ENCODE peak calls at places on chromosomes 16 and 17, in eight cellular contexts. L is GM12864; J is cardiac fibroblast; G is activated CD4-positive, alpha-beta T cell treated with anti-CD3 and anti-CD28 coated beads, Interleukin-2, amount 50 U/mL, for 24 hours; C is tibial nerve; X is endothelial cell; U is skeletal muscle cell; W is A549. F is an unnamed sample.

GRCh38 chr16:31022574-31023251 is 10.6 kb upstream of the STX4 start:
- DNase-seq in L (no peak), J (no peak), G (no peak), C (no peak), X (no peak), U (no peak), W (no peak), F (no peak)

GRCh38 chr16:73082608-73083007 is 34.7 kb upstream of the ZFHX3 start:
- DNase-seq in L (no peak), J (peak), G (no peak), C (no peak), X (no peak), U (peak), W (no peak), F (no peak)

GRCh38 chr16:75919664-75920063 is 193.4 kb upstream of the CPHXL start:
- DNase-seq in L (no peak), J (no peak), G (no peak), C (no peak), X (no peak), U (no peak), W (no peak), F (no peak)

GRCh38 chr17:17025621-17026020 is 16.6 kb upstream of the MPRIP start:
- DNase-seq in L (no peak), J (no peak), G (no peak), C (no peak), X (no peak), U (no peak), W (no peak), F (no peak)

GRCh38 chr16:51815527-51815926 is 664.5 kb upstream of the SALL1 start:
- DNase-seq in L (no peak), J (no peak), G (no peak), C (no peak), X (no peak), U (no peak), W (no peak), F (no peak)

GRCh38 chr16:49704586-49705155 is 151.2 kb downstream of the ZNF423 start:
- DNase-seq in L (peak), J (peak), G (no peak), C (no peak), X (no peak), U (no peak), W (no peak), F (no peak)

GRCh38 chr17:63698886-63699637 is 863 bp downstream of the LIMD2 start:
- DNase-seq in L (peak), J (peak), G (peak), C (no peak), X (no peak), U (no peak), W (no peak), F (no peak)

GRCh38 chr17:49224198-49224996 is 6.2 kb downstream of the PHOSPHO1 start:
- DNase-seq in L (no peak), J (no peak), G (no peak), C (no peak), X (peak), U (no peak), W (no peak), F (no peak)